ENCODE peak calls at places on chromosomes 1 and 21, in seven cellular contexts. One of them, this sample, is unnamed.

GRCh38 chr1:31152181-31152768 is 86.8 kb upstream of the PUM1 start:
- DNase-seq in upper lobe of right lung: no peak
- DNase-seq in neural progenitor cell: no peak
- DNase-seq in A549: no peak
- DNase-seq in Caco-2: peak
- DNase-seq in cardiac fibroblast: peak
- DNase-seq in A673: peak
- DNase-seq in this sample: no peak

GRCh38 chr1:89524369-89525168 is at the start of gene LRRC8B:
- DNase-seq in upper lobe of right lung: peak
- DNase-seq in neural progenitor cell: peak
- DNase-seq in A549: peak
- DNase-seq in Caco-2: peak
- DNase-seq in cardiac fibroblast: peak
- DNase-seq in A673: peak
- DNase-seq in this sample: peak

GRCh38 chr21:43727571-43728466 is 8.9 kb downstream of the PDXK start:
- DNase-seq in upper lobe of right lung: peak
- DNase-seq in neural progenitor cell: no peak
- DNase-seq in A549: peak
- DNase-seq in Caco-2: no peak
- DNase-seq in cardiac fibroblast: no peak
- DNase-seq in A673: no peak
- DNase-seq in this sample: no peak

GRCh38 chr21:19724081-19724480 is 1274.1 kb upstream of the NCAM2 start:
- DNase-seq in upper lobe of right lung: no peak
- DNase-seq in neural progenitor cell: no peak
- DNase-seq in A549: no peak
- DNase-seq in Caco-2: no peak
- DNase-seq in cardiac fibroblast: no peak
- DNase-seq in A673: no peak
- DNase-seq in this sample: no peak

GRCh38 chr1:180917306-180918065 is 4.8 kb downstream of the KIAA1614 start:
- DNase-seq in upper lobe of right lung: peak
- DNase-seq in neural progenitor cell: peak
- DNase-seq in A549: peak
- DNase-seq in Caco-2: no peak
- DNase-seq in cardiac fibroblast: peak
- DNase-seq in A673: peak
- DNase-seq in this sample: no peak

GRCh38 chr1:162371611-162372010 is 5.0 kb downstream of the SPATA46 start:
- DNase-seq in upper lobe of right lung: no peak
- DNase-seq in neural progenitor cell: no peak
- DNase-seq in A549: no peak
- DNase-seq in Caco-2: no peak
- DNase-seq in cardiac fibroblast: no peak
- DNase-seq in A673: no peak
- DNase-seq in this sample: no peak

GRCh38 chr21:44974676-44975075 is 34.8 kb downstream of the SLX9 start:
- DNase-seq in upper lobe of right lung: no peak
- DNase-seq in neural progenitor cell: no peak
- DNase-seq in A549: no peak
- DNase-seq in Caco-2: no peak
- DNase-seq in cardiac fibroblast: no peak
- DNase-seq in A673: no peak
- DNase-seq in this sample: no peak

GRCh38 chr1:245001252-245001651 is 136.9 kb upstream of the HNRNPU start:
- DNase-seq in upper lobe of right lung: no peak
- DNase-seq in neural progenitor cell: no peak
- DNase-seq in A549: no peak
- DNase-seq in Caco-2: no peak
- DNase-seq in cardiac fibroblast: no peak
- DNase-seq in A673: no peak
- DNase-seq in this sample: no peak

GRCh38 chr1:46533179-46533864 is 18.1 kb downstream of the KNCN start:
- DNase-seq in upper lobe of right lung: peak
- DNase-seq in neural progenitor cell: peak
- DNase-seq in A549: no peak
- DNase-seq in Caco-2: peak
- DNase-seq in cardiac fibroblast: peak
- DNase-seq in A673: peak
- DNase-seq in this sample: no peak

GRCh38 chr1:68384321-68384813 is 65.4 kb downstream of the RPE65 start:
- DNase-seq in upper lobe of right lung: no peak
- DNase-seq in neural progenitor cell: no peak
- DNase-seq in A549: peak
- DNase-seq in Caco-2: no peak
- DNase-seq in cardiac fibroblast: peak
- DNase-seq in A673: peak
- DNase-seq in this sample: no peak

GRCh38 chr1:25543425-25544242 is at the start of gene LDLRAP1:
- DNase-seq in upper lobe of right lung: peak
- DNase-seq in neural progenitor cell: peak
- DNase-seq in A549: peak
- DNase-seq in Caco-2: peak
- DNase-seq in cardiac fibroblast: peak
- DNase-seq in A673: peak
- DNase-seq in this sample: peak

GRCh38 chr1:43172532-43172972 is 422 bp downstream of the CFAP57 start:
- DNase-seq in upper lobe of right lung: peak
- DNase-seq in neural progenitor cell: peak
- DNase-seq in A549: peak
- DNase-seq in Caco-2: peak
- DNase-seq in cardiac fibroblast: peak
- DNase-seq in A673: peak
- DNase-seq in this sample: peak

GRCh38 chr1:74593887-74594866 is 79.4 kb downstream of the ERICH3 start:
- DNase-seq in upper lobe of right lung: no peak
- DNase-seq in neural progenitor cell: no peak
- DNase-seq in A549: no peak
- DNase-seq in Caco-2: no peak
- DNase-seq in cardiac fibroblast: no peak
- DNase-seq in A673: no peak
- DNase-seq in this sample: no peak

GRCh38 chr1:201011616-201012015 is 11.9 kb downstream of the KIF21B start:
- DNase-seq in upper lobe of right lung: no peak
- DNase-seq in neural progenitor cell: no peak
- DNase-seq in A549: no peak
- DNase-seq in Caco-2: no peak
- DNase-seq in cardiac fibroblast: no peak
- DNase-seq in A673: no peak
- DNase-seq in this sample: no peak

GRCh38 chr1:222060247-222060851 is 318.5 kb upstream of the DUSP10 start:
- DNase-seq in upper lobe of right lung: no peak
- DNase-seq in neural progenitor cell: no peak
- DNase-seq in A549: no peak
- DNase-seq in Caco-2: no peak
- DNase-seq in cardiac fibroblast: no peak
- DNase-seq in A673: no peak
- DNase-seq in this sample: no peak
- TF ChIP-seq CTCF in upper lobe of right lung: no peak
- TF ChIP-seq CTCF in neural progenitor cell: no peak
- TF ChIP-seq CTCF in A549: no peak
- TF ChIP-seq CTCF in Caco-2: no peak
- TF ChIP-seq CTCF in cardiac fibroblast: no peak
- TF ChIP-seq CTCF in A673: no peak
- TF ChIP-seq CTCF in this sample: no peak

DNA sequence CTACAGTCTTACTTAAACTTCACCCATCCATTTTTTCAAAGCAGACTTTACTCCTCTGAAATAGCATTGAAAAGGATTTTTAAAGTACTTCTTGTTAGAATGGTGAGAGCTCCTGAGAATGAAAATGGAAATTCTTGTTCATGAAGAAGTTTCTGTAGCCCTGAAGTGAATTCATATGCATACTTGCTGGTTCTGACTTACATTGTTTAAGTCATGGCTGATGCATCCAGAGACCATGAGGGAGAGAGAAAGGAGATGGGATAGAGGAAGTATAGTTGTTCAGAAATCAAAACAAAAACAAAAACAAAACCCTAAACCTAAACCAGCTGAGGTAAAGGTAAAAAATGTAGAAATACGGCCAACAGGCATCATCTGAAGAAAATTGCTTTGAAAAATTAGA is 27.1 kb upstream of the SAMSN1 start:
- DNase-seq in upper lobe of right lung: no peak
- DNase-seq in neural progenitor cell: no peak
- DNase-seq in A549: no peak
- DNase-seq in Caco-2: no peak
- DNase-seq in cardiac fibroblast: no peak
- DNase-seq in A673: no peak
- DNase-seq in this sample: no peak
- TF ChIP-seq CTCF in upper lobe of right lung: no peak
- TF ChIP-seq CTCF in neural progenitor cell: no peak
- TF ChIP-seq CTCF in A549: no peak
- TF ChIP-seq CTCF in Caco-2: no peak
- TF ChIP-seq CTCF in cardiac fibroblast: no peak
- TF ChIP-seq CTCF in A673: no peak
- TF ChIP-seq CTCF in this sample: no peak

GRCh38 chr1:229578168-229579100 is 19.9 kb upstream of the ABCB10 start:
- DNase-seq in upper lobe of right lung: no peak
- DNase-seq in neural progenitor cell: no peak
- DNase-seq in A549: no peak
- DNase-seq in Caco-2: no peak
- DNase-seq in cardiac fibroblast: no peak
- DNase-seq in A673: no peak
- DNase-seq in this sample: no peak
- TF ChIP-seq CTCF in upper lobe of right lung: no peak
- TF ChIP-seq CTCF in neural progenitor cell: no peak
- TF ChIP-seq CTCF in A549: no peak
- TF ChIP-seq CTCF in Caco-2: no peak
- TF ChIP-seq CTCF in cardiac fibroblast: no peak
- TF ChIP-seq CTCF in A673: no peak
- TF ChIP-seq CTCF in this sample: no peak

DNA sequence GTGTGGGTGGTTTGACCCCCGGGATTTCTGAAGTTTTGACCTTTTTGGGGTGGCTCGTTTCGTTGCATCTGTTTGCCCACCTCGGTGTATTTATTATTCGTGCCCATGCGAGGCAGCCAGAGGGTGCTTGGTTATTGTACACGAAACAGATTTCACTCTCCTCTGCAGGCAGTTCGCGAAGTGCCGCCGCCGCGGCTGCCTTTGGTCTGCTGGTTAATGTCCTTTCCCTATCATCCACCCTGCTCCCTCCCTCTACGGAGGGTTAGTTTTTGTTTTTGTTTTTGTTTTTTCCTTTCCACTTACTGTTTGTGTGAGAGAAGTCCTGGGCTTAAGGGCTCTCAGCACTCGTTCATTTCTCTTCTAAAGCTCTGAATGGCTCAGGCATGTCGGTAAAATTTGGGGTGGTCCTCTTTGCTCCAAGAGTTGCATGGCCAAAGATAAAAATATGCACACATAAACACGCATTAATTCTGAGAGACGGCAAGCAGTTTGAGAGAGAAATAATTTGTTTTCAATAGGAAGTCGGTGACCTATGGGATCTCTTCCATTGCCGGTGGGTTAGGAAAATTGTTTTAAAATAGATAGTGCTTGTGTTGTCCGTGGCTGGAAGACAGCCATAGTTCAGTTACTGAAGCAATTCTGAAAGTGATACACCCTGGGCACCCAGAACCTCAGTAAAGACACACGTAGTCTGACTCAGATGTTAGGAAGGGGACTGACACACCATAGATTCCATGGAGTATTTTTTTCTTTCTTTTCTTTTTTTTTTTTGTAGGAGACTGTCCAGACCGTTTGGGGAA is 1.2 kb downstream of the C1orf21 start:
- DNase-seq in upper lobe of right lung: peak
- DNase-seq in neural progenitor cell: no peak
- DNase-seq in A549: no peak
- DNase-seq in Caco-2: no peak
- DNase-seq in cardiac fibroblast: peak
- DNase-seq in A673: peak
- DNase-seq in this sample: no peak
- TF ChIP-seq CTCF in upper lobe of right lung: no peak
- TF ChIP-seq CTCF in neural progenitor cell: no peak
- TF ChIP-seq CTCF in A549: no peak
- TF ChIP-seq CTCF in Caco-2: no peak
- TF ChIP-seq CTCF in cardiac fibroblast: no peak
- TF ChIP-seq CTCF in A673: no peak
- TF ChIP-seq CTCF in this sample: no peak

GRCh38 chr21:37117204-37117603 is 44.1 kb downstream of the TTC3 start:
- DNase-seq in upper lobe of right lung: no peak
- DNase-seq in neural progenitor cell: no peak
- DNase-seq in A549: no peak
- DNase-seq in Caco-2: no peak
- DNase-seq in cardiac fibroblast: no peak
- DNase-seq in A673: no peak
- DNase-seq in this sample: no peak

GRCh38 chr21:37118187-37118826 is 45.3 kb downstream of the TTC3 start:
- DNase-seq in upper lobe of right lung: no peak
- DNase-seq in neural progenitor cell: no peak
- DNase-seq in A549: no peak
- DNase-seq in Caco-2: no peak
- DNase-seq in cardiac fibroblast: no peak
- DNase-seq in A673: no peak
- DNase-seq in this sample: no peak

GRCh38 chr21:37119421-37120218 is 46.6 kb downstream of the TTC3 start:
- DNase-seq in upper lobe of right lung: no peak
- DNase-seq in neural progenitor cell: peak
- DNase-seq in A549: no peak
- DNase-seq in Caco-2: no peak
- DNase-seq in cardiac fibroblast: no peak
- DNase-seq in A673: no peak
- DNase-seq in this sample: no peak
- TF ChIP-seq CTCF in upper lobe of right lung: no peak
- TF ChIP-seq CTCF in neural progenitor cell: peak
- TF ChIP-seq CTCF in A549: no peak
- TF ChIP-seq CTCF in Caco-2: no peak
- TF ChIP-seq CTCF in cardiac fibroblast: no peak
- TF ChIP-seq CTCF in A673: peak
- TF ChIP-seq CTCF in this sample: no peak

This sample was measured in progenitor cell of endocrine pancreas.